ENCODE peak calls at places on chromosomes 3 and 15, in four cellular contexts. One of them, this sample, is unnamed.

GRCh38 chr15:54120949-54121463 is 142.8 kb downstream of the UNC13C start:
- DNase-seq in H1: no peak
- DNase-seq in HepG2: no peak
- DNase-seq in K562: no peak
- DNase-seq in this sample: no peak

GRCh38 chr3:153052096-153052460 is 109.9 kb upstream of the RAP2B start:
- DNase-seq in H1: no peak
- DNase-seq in HepG2: peak
- DNase-seq in K562: peak
- DNase-seq in this sample: peak

GRCh38 chr3:115999598-115999997 is 376.3 kb downstream of the GAP43 start:
- DNase-seq in HepG2: no peak
- DNase-seq in K562: no peak
- DNase-seq in H1: no peak
- DNase-seq in this sample: no peak

GRCh38 chr15:62900071-62900812 is 142.3 kb upstream of the TPM1 start:
- DNase-seq in H1: no peak
- DNase-seq in K562: no peak
- DNase-seq in HepG2: no peak
- DNase-seq in this sample: no peak

GRCh38 chr3:197748597-197749314 is 927 bp upstream of the FYTTD1 start:
- DNase-seq in HepG2: no peak
- DNase-seq in K562: no peak
- DNase-seq in H1: no peak
- DNase-seq in this sample: no peak

GRCh38 chr15:71110800-71111565 is 4.3 kb upstream of the THSD4 start:
- DNase-seq in K562: no peak
- DNase-seq in H1: no peak
- DNase-seq in HepG2: no peak
- DNase-seq in this sample: no peak

GRCh38 chr3:124812291-124813265 is 74.6 kb downstream of the ITGB5 start:
- DNase-seq in HepG2: peak
- DNase-seq in K562: peak
- DNase-seq in H1: no peak
- DNase-seq in this sample: peak

GRCh38 chr15:60781211-60781713 is 302.3 kb upstream of the ICE2 start:
- DNase-seq in K562: no peak
- DNase-seq in H1: no peak
- DNase-seq in HepG2: no peak
- DNase-seq in this sample: no peak

GRCh38 chr3:195258449-195259145 is 12.4 kb downstream of the XXYLT1 start:
- DNase-seq in H1: no peak
- DNase-seq in K562: no peak
- DNase-seq in HepG2: peak
- DNase-seq in this sample: no peak
- H3K27ac ChIP-seq in H1: no peak
- H3K27ac ChIP-seq in K562: peak
- H3K27ac ChIP-seq in HepG2: peak
- H3K27ac ChIP-seq in this sample: peak

DNA sequence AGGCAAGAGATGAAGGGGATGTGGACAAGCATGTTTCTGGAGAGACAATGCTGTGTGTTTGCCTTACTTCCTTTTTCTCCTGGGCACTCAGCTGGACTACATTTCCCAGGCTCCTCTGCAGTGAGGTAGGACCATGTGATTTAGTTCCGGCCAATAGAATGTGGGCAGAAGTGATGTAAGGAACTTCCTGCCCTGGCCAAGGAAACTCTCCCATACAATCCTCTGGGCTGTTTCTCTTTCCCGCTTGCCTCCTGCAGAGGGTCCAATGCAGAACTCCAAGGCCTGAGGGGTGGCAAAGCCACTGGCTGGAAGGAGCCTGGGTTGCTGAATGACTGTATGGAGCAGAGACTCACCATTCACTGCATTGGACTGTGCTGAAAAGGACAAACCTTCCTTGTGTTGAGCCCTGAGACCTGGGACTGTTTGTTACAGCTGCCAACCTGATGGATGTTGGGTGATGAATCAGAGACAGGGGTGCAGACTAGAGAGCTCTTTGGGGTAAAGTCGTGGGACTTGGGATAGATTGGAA is 82.7 kb upstream of the SLC6A6 start:
- DNase-seq in H1: peak
- DNase-seq in K562: peak
- DNase-seq in HepG2: peak
- DNase-seq in this sample: peak
- TF ChIP-seq SIN3A in H1: no peak
- TF ChIP-seq SIN3A in K562: no peak
- TF ChIP-seq SIN3A in HepG2: no peak
- TF ChIP-seq SIN3A in this sample: no peak

GRCh38 chr3:29889230-29889629 is 608.4 kb downstream of the RBMS3 start:
- DNase-seq in HepG2: no peak
- DNase-seq in K562: no peak
- DNase-seq in H1: no peak
- DNase-seq in this sample: no peak
- TF ChIP-seq FOSL1 in HepG2: no peak
- TF ChIP-seq FOSL1 in K562: no peak
- TF ChIP-seq FOSL1 in H1: no peak
- TF ChIP-seq FOSL1 in this sample: no peak

DNA sequence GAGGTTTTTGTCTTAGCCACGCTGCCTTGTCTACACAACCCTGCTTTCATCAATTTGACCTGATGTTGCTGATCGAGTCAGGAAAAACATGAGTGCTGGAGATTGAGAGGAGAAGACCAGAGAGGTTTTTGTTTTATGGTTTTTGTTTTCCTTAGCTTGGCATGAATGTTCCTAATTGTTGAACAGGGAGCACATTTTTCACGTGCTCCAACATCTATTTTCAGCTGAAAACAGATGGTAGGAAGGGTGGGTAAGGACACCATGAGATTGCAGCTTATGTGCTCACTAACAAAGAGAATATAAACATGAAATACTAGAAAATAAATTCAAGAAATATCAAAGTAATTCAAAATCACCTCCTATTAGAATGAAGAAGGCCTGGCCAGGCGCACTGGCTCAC is 79.9 kb upstream of the LMCD1 start:
- DNase-seq in HepG2: no peak
- DNase-seq in K562: no peak
- DNase-seq in H1: no peak
- DNase-seq in this sample: no peak
- H3K27ac ChIP-seq in HepG2: no peak
- H3K27ac ChIP-seq in K562: no peak
- H3K27ac ChIP-seq in H1: no peak
- H3K27ac ChIP-seq in this sample: no peak

DNA sequence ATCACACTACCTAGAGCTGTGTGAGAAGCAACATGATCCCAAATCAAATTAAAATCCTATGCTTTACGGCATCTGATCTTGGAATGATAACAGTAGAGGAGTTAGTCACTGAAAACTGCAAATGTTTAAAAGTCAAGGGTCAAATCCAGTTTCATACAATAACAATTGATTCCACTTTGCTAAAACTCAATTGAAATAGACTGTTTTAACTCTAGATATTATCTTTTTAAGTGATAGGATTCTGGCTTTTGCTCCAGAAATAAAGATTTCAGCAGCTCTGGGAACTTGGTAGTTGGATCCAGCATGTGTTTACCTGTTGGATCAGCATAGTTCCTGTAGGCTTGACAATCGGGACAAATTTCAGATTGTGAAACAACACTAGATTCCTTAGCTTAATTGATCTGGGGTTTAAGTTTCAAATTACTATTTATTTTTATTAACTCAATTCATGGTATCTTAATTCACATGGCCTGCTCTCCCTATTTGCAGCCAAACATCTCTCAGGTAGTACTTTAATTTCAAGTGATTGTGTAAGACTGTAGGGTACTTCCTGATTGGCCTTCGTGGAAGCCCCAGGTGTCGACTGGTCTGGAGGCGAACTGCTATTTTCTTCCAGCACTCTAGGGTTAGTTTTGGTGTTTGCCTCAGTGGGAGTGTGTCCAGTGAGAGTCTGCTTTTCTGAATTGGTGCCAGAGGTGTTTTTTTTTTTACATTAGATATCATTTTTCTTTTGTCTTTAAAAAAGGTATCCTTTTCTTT is 16.6 kb downstream of the NFKBIZ start:
- DNase-seq in K562: peak
- DNase-seq in HepG2: no peak
- DNase-seq in H1: no peak
- DNase-seq in this sample: peak
- TF ChIP-seq SIN3A in K562: no peak
- TF ChIP-seq SIN3A in HepG2: no peak
- TF ChIP-seq SIN3A in H1: no peak
- TF ChIP-seq SIN3A in this sample: no peak

GRCh38 chr15:44101286-44101685 is 93.8 kb downstream of the FRMD5 start:
- DNase-seq in K562: no peak
- DNase-seq in H1: no peak
- DNase-seq in HepG2: no peak
- DNase-seq in this sample: no peak
- TF ChIP-seq FOSL1 in K562: no peak
- TF ChIP-seq FOSL1 in H1: no peak
- TF ChIP-seq FOSL1 in HepG2: no peak
- TF ChIP-seq FOSL1 in this sample: no peak

GRCh38 chr3:38614651-38615352 is 34.7 kb downstream of the SCN5A start:
- DNase-seq in K562: no peak
- DNase-seq in HepG2: no peak
- DNase-seq in H1: no peak
- DNase-seq in this sample: no peak
- H3K27ac ChIP-seq in K562: no peak
- H3K27ac ChIP-seq in HepG2: no peak
- H3K27ac ChIP-seq in H1: no peak
- H3K27ac ChIP-seq in this sample: no peak

GRCh38 chr15:66658057-66658456 is 44.0 kb upstream of the SMAD6 start:
- DNase-seq in HepG2: no peak
- DNase-seq in K562: no peak
- DNase-seq in H1: no peak
- DNase-seq in this sample: no peak
- TF ChIP-seq SIN3A in HepG2: no peak
- TF ChIP-seq SIN3A in K562: no peak
- TF ChIP-seq SIN3A in H1: no peak
- TF ChIP-seq SIN3A in this sample: no peak

GRCh38 chr3:179723617-179724016 is 70.8 kb downstream of the USP13 start:
- DNase-seq in HepG2: no peak
- DNase-seq in H1: no peak
- DNase-seq in K562: no peak
- DNase-seq in this sample: no peak
- TF ChIP-seq FOSL1 in HepG2: no peak
- TF ChIP-seq FOSL1 in H1: no peak
- TF ChIP-seq FOSL1 in K562: no peak
- TF ChIP-seq FOSL1 in this sample: no peak

GRCh38 chr3:157063926-157064325 is 96.0 kb downstream of the CCNL1 start:
- DNase-seq in H1: no peak
- DNase-seq in K562: no peak
- DNase-seq in HepG2: no peak
- DNase-seq in this sample: no peak
- H3K27ac ChIP-seq in H1: no peak
- H3K27ac ChIP-seq in K562: no peak
- H3K27ac ChIP-seq in HepG2: no peak
- H3K27ac ChIP-seq in this sample: no peak

This sample was measured in HCT116.